ENCODE peak calls at places on chromosome 9, in four cellular contexts. J is mesendoderm, Z is heart left ventricle, U is right atrium auricular region. X is an unnamed sample.

GRCh38 chr9:81705578-81705977 is 16.2 kb upstream of the TLE1 start:
- DNase-seq in J (no peak), U (no peak), Z (no peak), X (no peak)

GRCh38 chr9:14358523-14358922 is 44.6 kb upstream of the NFIB start:
- DNase-seq in J (no peak), Z (no peak), U (no peak), X (no peak)

GRCh38 chr9:2414465-2414864 is 207.1 kb upstream of the VLDLR start:
- DNase-seq in Z (no peak), J (peak), U (no peak), X (no peak)

GRCh38 chr9:7209990-7210389 is 452.2 kb downstream of the KDM4C start:
- DNase-seq in U (no peak), J (no peak), Z (no peak), X (no peak)

GRCh38 chr9:93683331-93684134 is 107.1 kb downstream of the PHF2 start:
- DNase-seq in Z (peak), U (peak), J (no peak), X (no peak)

GRCh38 chr9:131676431-131676972 is 63.4 kb downstream of the RAPGEF1 start:
- DNase-seq in U (peak), J (no peak), Z (no peak), X (no peak)

GRCh38 chr9:135267410-135267809 is 179.9 kb downstream of the OLFM1 start:
- DNase-seq in U (no peak), J (no peak), Z (no peak), X (no peak)

GRCh38 chr9:12988259-12988658 is 213.4 kb downstream of the LURAP1L start:
- DNase-seq in U (no peak), Z (no peak), J (no peak), X (no peak)

GRCh38 chr9:13690595-13690994 is 411.1 kb upstream of the MPDZ start:
- DNase-seq in J (no peak), U (no peak), Z (no peak), X (no peak)

GRCh38 chr9:122119166-122119521 is 26.0 kb upstream of the TTLL11 start:
- DNase-seq in U (no peak), J (no peak), Z (no peak), X (no peak)

GRCh38 chr9:33453999-33454660 is 6.7 kb upstream of the AQP3 start:
- DNase-seq in Z (no peak), U (no peak), J (no peak), X (no peak)

GRCh38 chr9:14349141-14349817 is 35.3 kb upstream of the NFIB start:
- DNase-seq in J (peak), U (no peak), Z (peak), X (no peak)

GRCh38 chr9:106535439-106535838 is 327.5 kb upstream of the ZNF462 start:
- DNase-seq in Z (no peak), J (peak), U (no peak), X (no peak)

GRCh38 chr9:113463418-113464285 is at the start of gene RGS3:
- DNase-seq in Z (peak), U (peak), J (peak), X (peak)

GRCh38 chr9:4417578-4418325 is 72.5 kb upstream of the SLC1A1 start:
- DNase-seq in Z (no peak), J (peak), U (no peak), X (no peak)

GRCh38 chr9:135925496-135926133 is 18.3 kb upstream of the CAMSAP1 start:
- DNase-seq in J (no peak), U (no peak), Z (no peak), X (no peak)

GRCh38 chr9:121871431-121872025 is 220.1 kb downstream of the DAB2IP start:
- DNase-seq in Z (no peak), U (no peak), J (no peak), X (no peak)

GRCh38 chr9:3906437-3907213 is 380.8 kb upstream of the RFX3 start:
- DNase-seq in U (peak), Z (no peak), J (peak), X (no peak)

GRCh38 chr9:9855503-9856078 is 757.2 kb downstream of the PTPRD start:
- DNase-seq in J (no peak), U (no peak), Z (no peak), X (no peak)

GRCh38 chr9:71980266-71981018 is 69.0 kb downstream of the C9orf85 start:
- DNase-seq in U (no peak), J (no peak), Z (peak), X (no peak)

GRCh38 chr9:130320697-130321080 is 55.1 kb downstream of the HMCN2 start:
- DNase-seq in Z (no peak), U (no peak), J (peak), X (no peak)

GRCh38 chr9:35396560-35397215 is 93.2 kb upstream of the RUSC2 start:
- DNase-seq in J (no peak), U (peak), Z (no peak), X (no peak)

GRCh38 chr9:89363311-89363670 is 45.0 kb downstream of the SECISBP2 start:
- DNase-seq in Z (no peak), J (no peak), U (no peak), X (no peak)

GRCh38 chr9:130845901-130846381 is 10.9 kb downstream of the ABL1 start:
- DNase-seq in U (no peak), J (no peak), Z (peak), X (no peak)

GRCh38 chr9:354453-354852 is 139.8 kb downstream of the DOCK8 start:
- DNase-seq in U (no peak), J (no peak), Z (no peak), X (no peak)

GRCh38 chr9:90054810-90055209 is 450.0 kb downstream of the GADD45G start:
- DNase-seq in U (no peak), Z (no peak), J (no peak), X (no peak)

GRCh38 chr9:19498015-19498414 is 89.2 kb downstream of the ACER2 start:
- DNase-seq in J (no peak), U (no peak), Z (no peak), X (no peak)

GRCh38 chr9:68981825-68982224 is 32.1 kb downstream of the PRKACG start:
- DNase-seq in U (no peak), Z (no peak), J (peak), X (no peak)
- H3K4me3 ChIP-seq in U (no peak), Z (no peak), J (no peak), X (no peak)

GRCh38 chr9:137278061-137278912 is 761 bp downstream of the TOR4A start:
- DNase-seq in Z (peak), J (no peak), U (no peak), X (no peak)
- H3K4me3 ChIP-seq in Z (peak), J (peak), U (peak), X (peak)

GRCh38 chr9:104339692-104340091 is 164.4 kb upstream of the OR13F1 start:
- DNase-seq in U (no peak), Z (no peak), J (no peak), X (no peak)
- H3K4me3 ChIP-seq in U (no peak), Z (no peak), J (no peak), X (no peak)

DNA sequence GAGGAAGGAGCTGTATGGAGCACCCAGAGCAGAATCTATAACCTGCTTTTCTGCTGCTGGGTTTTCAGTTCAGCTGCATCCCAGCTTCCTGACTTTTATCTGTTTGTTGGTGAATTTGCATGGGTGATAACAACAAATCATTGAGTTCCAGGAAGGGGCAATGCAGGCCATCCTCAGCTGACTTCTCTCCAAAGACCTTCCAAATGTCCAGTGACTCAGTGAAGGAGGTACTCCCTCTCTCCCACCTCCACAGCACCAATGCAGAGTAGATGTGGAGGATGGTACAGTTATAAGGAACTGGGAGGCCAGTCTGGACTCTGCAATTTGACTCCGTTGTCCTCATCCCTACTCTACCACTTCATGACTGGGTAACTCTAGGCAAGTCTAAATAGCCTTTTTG is 1.7 kb upstream of the TXN start:
- DNase-seq in Z (no peak), J (no peak), U (no peak), X (no peak)
- H3K4me3 ChIP-seq in Z (no peak), J (no peak), U (no peak), X (peak)

DNA sequence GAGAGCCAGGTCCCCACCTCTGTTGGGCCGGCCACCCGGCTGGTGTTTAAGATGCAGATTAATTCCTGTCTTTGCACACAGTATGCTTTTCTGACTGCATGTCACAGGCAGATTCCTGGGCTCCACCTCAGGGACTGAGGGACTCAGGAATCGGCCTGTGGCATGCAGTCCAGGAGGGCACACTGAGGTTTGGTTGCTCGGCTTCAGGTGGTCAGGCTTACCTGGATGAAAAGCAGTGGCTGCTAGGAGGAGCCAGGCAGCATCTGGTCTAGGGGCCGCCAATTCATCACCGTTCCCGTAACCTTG is 1.1 kb downstream of the WDR5 start:
- DNase-seq in Z (no peak), J (no peak), U (no peak), X (no peak)
- H3K4me3 ChIP-seq in Z (peak), J (peak), U (peak), X (peak)

GRCh38 chr9:31347082-31347617 is 1037.3 kb upstream of the ACO1 start:
- DNase-seq in U (no peak), Z (no peak), J (no peak), X (no peak)
- H3K4me3 ChIP-seq in U (peak), Z (peak), J (no peak), X (peak)

X was measured in psoas muscle.